ENCODE peak calls at places on chromosome 10, in five cellular contexts. B, N, J, Q and Y are unnamed samples. For H3K36me3, the result is how much of the 10 kb centered on the place peaks cover.

GRCh38 chr10:90872648-90873020 is 860 bp downstream of the RPP30 start:
- DNase-seq in Q (no peak), N (no peak), J (no peak), B (no peak), Y (no peak)

GRCh38 chr10:90947025-90947960 is 26.4 kb upstream of the ANKRD1 start:
- DNase-seq in B (no peak), Q (no peak), J (no peak), N (no peak), Y (no peak)

GRCh38 chr10:43201545-43202131 is 63.4 kb downstream of the CSGALNACT2 start:
- DNase-seq in N (no peak), J (peak), B (peak), Q (no peak), Y (peak)

GRCh38 chr10:33459597-33459996 is 125.1 kb upstream of the NRP1 start:
- DNase-seq in J (no peak), B (no peak), N (no peak), Q (no peak), Y (no peak)

GRCh38 chr10:22651276-22651980 is 63.0 kb downstream of the PIP4K2A start:
- DNase-seq in Q (no peak), B (peak), J (no peak), N (no peak), Y (no peak)

GRCh38 chr10:43294241-43294658 is 27.4 kb upstream of the RASGEF1A start:
- DNase-seq in B (no peak), N (no peak), J (no peak), Q (no peak), Y (no peak)

GRCh38 chr10:123301077-123301875 is 147.1 kb downstream of the BUB3 start:
- DNase-seq in J (peak), B (no peak), N (no peak), Q (no peak), Y (peak)

GRCh38 chr10:103540722-103541121 is 47.2 kb downstream of the NEURL1 start:
- DNase-seq in J (no peak), B (peak), Q (no peak), N (no peak), Y (no peak)

GRCh38 chr10:50576995-50577394 is 46.8 kb downstream of the SGMS1 start:
- DNase-seq in J (no peak), Q (no peak), N (no peak), B (no peak), Y (no peak)

GRCh38 chr10:3435671-3436070 is 263.1 kb upstream of the PITRM1 start:
- DNase-seq in J (no peak), B (no peak), N (no peak), Q (no peak), Y (no peak)

GRCh38 chr10:27804136-27804535 is 58.5 kb upstream of the MKX start:
- DNase-seq in J (no peak), B (no peak), Q (no peak), N (no peak), Y (no peak)

GRCh38 chr10:11823122-11823988 is at the start of gene PROSER2:
- DNase-seq in N (peak), B (peak), J (peak), Q (peak), Y (peak)

GRCh38 chr10:11822031-11822756 is 962 bp upstream of the PROSER2 start:
- DNase-seq in Q (no peak), B (no peak), N (no peak), J (no peak), Y (no peak)

GRCh38 chr10:11822809-11823121 is 391 bp upstream of the PROSER2 start:
- DNase-seq in Q (no peak), B (no peak), J (no peak), N (no peak), Y (no peak)

GRCh38 chr10:11823989-11824346 is 812 bp downstream of the PROSER2 start:
- DNase-seq in Q (no peak), J (no peak), N (no peak), B (no peak), Y (no peak)

GRCh38 chr10:11819027-11819426 is 4.1 kb upstream of the PROSER2 start:
- DNase-seq in B (no peak), N (no peak), Q (no peak), J (no peak), Y (no peak)
- TF ChIP-seq POLR2A in B (no peak), N (no peak), Q (no peak), J (no peak), Y (no peak)

DNA sequence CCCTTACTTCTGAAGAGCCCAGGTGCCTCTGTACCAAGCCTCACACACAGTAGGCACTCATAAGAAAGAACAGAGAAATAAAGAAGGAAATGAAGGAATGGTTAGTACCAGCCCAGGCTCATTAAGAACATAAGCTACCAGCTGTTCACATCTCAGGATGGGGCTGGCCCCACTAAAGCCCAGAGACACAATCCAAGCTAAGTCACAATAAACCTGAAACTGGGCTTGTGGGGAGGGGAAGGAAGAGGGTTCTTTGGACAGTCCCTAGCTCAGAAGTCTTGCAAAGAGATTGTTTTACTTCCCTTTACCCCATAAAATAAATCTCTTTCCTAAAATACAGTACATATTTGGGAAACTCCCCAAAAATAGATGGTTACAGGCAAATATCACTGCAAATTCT is 24.3 kb downstream of the FBXW4 start:
- DNase-seq in J (no peak), B (no peak), N (no peak), Q (no peak), Y (no peak)
- H3K27ac ChIP-seq in J (no peak), B (no peak), N (no peak), Q (no peak), Y (no peak)

GRCh38 chr10:119061926-119062325 is 18.7 kb downstream of the EIF3A start:
- DNase-seq in J (no peak), N (no peak), B (no peak), Q (no peak), Y (no peak)

GRCh38 chr10:119058005-119058404 is 22.6 kb downstream of the EIF3A start:
- DNase-seq in Q (no peak), N (no peak), J (no peak), B (no peak), Y (no peak)

GRCh38 chr10:119061352-119061751 is 19.3 kb downstream of the EIF3A start:
- DNase-seq in Q (no peak), B (no peak), N (no peak), J (no peak), Y (no peak)

GRCh38 chr10:119060107-119060506 is 20.5 kb downstream of the EIF3A start:
- DNase-seq in N (no peak), B (no peak), Q (no peak), J (no peak), Y (no peak)

GRCh38 chr10:119059557-119059956 is 21.1 kb downstream of the EIF3A start:
- DNase-seq in J (no peak), N (no peak), B (no peak), Q (no peak), Y (no peak)
- H3K36me3 ChIP-seq in J (under half), N (under half), B (under half), Q (under half), Y (half or more)

DNA sequence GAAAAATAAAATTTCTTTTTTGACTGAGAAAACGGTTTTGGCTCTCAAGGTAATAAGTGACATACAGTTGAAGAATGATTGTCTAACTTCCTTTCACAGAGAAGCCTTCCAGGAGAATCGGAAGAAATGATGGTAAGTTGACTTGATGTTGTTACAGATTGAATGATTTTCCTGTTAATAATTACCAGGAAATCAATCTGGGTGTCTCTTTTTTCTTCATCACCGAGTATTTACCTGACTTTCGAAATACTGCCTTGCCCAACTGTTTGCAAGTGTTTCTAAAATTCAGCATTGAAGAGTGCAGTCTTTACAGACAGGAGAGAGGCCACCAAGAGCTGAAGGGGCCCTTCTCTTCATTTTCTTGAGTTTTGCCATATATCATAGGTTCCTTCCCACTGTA is 4.0 kb downstream of the ITIH2 start:
- DNase-seq in Q (no peak), N (no peak), J (no peak), B (no peak), Y (no peak)
- TF ChIP-seq POLR2A in Q (no peak), N (no peak), J (no peak), B (no peak), Y (no peak)

DNA sequence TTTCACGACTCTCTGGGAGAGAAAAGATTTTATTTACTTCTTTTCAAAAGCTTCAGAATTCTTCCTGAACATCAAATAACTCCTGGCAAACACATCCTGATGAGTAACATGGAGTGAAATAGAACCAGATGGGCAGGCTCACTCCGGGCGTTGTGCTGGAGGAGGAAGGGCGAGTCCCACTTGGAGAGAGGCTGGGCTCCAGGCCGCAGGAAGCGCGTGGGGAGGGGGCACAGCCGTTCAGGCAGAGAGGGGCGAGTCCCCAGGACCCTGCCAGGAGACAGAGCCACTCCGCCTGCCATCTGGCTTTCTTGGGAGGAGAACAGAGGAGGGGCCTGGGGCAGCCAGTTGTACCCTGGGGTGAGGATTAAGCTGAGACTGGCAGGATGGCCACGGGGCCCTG is 265.9 kb upstream of the ZMIZ1 start:
- DNase-seq in B (no peak), Q (no peak), J (peak), N (peak), Y (peak)
- H3K27ac ChIP-seq in B (no peak), Q (no peak), J (no peak), N (peak), Y (peak)

DNA sequence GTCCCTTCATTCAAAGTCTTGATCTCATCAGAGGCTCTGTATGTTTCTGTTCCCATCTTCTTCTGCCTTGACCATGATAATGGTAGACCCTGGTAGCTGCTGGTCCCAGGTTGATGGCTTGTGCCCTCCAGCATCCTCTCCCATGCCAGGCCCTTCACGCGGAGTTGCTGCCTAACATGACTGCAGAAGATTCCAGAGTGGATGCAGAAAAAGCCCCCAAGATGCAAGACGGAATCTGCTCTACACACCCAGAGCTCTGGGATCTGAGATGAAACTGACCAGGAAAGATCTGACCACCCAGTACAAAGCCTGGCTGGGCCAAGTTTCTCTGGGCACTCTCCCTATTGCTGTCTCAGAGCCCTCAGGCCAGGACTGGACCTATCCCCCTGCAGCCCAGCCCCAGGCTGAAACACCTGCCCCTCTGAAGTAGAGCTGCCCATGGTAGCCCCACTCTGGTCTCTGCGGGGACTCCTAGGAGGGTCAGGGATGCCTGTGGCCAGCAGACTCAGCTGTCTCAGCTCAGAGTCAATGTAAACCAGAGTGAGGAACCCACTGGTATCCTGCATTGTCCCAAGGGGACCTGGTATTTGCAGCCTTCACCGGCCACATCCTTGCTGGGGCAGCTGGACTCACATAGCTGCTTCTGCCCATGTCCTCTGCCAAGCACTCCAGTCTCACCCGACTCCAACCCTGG is 9.5 kb upstream of the FRMD4A start:
- DNase-seq in B (no peak), Q (no peak), J (no peak), N (no peak), Y (no peak)
- H3K36me3 ChIP-seq in B (under half), Q (under half), J (under half), N (under half), Y (under half)

DNA sequence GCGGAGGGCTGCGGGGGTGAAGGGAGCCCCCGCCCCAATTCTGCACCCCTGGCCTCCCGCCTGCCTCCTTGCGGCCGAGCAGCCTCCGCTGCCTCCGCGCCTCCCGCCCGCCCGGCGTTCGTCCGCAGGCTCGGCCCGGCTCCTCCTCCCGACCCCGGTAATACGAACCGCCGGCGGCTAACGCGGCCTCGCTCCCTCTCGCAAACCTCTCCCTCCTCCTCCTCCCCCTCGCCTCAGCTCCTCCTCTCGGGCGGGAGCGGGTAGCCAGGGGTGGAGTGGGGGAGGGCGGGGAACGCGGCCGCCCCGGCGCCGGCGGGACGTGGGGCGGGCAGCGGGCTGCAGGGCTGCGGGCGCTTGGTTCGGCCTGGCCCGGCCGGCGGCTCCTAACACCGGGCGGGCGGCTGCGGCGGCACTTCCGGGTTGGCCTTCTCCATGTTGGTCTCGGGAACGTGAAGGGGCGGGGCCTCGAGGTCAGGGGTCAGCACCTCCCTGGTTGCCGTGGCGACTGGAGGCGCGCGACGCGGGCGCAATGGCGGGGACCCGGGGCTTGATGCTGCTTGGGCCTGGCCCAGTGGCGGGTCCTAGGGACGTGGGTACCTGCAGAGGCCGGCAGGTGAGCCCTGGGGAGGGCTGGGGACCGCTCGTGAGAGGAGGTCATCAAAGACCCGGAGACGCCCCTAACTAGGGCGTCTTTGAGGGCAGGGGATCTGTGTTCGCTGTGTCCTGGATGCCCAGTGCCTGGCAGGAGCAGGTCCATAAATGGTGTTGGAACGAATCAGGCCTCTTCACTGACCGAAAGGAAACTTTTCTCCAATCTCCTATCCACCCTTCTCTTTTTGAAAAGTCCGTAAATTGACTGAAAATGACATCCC is at the start of gene RAB11FIP2:
- DNase-seq in J (peak), B (peak), N (peak), Q (peak), Y (peak)
- TF ChIP-seq POLR2A in J (peak), B (no peak), N (peak), Q (peak), Y (peak)

GRCh38 chr10:24353319-24353718 is 144.4 kb downstream of the KIAA1217 start:
- DNase-seq in N (no peak), J (no peak), B (no peak), Q (no peak), Y (no peak)

GRCh38 chr10:24351883-24352778 is 143.2 kb downstream of the KIAA1217 start:
- DNase-seq in B (no peak), N (no peak), J (no peak), Q (no peak), Y (no peak)

GRCh38 chr10:24349379-24350110 is 140.6 kb downstream of the KIAA1217 start:
- DNase-seq in N (no peak), B (no peak), J (no peak), Q (no peak), Y (no peak)

GRCh38 chr10:24346877-24347505 is 138.1 kb downstream of the KIAA1217 start:
- DNase-seq in B (no peak), Q (no peak), J (no peak), N (no peak), Y (no peak)

DNA sequence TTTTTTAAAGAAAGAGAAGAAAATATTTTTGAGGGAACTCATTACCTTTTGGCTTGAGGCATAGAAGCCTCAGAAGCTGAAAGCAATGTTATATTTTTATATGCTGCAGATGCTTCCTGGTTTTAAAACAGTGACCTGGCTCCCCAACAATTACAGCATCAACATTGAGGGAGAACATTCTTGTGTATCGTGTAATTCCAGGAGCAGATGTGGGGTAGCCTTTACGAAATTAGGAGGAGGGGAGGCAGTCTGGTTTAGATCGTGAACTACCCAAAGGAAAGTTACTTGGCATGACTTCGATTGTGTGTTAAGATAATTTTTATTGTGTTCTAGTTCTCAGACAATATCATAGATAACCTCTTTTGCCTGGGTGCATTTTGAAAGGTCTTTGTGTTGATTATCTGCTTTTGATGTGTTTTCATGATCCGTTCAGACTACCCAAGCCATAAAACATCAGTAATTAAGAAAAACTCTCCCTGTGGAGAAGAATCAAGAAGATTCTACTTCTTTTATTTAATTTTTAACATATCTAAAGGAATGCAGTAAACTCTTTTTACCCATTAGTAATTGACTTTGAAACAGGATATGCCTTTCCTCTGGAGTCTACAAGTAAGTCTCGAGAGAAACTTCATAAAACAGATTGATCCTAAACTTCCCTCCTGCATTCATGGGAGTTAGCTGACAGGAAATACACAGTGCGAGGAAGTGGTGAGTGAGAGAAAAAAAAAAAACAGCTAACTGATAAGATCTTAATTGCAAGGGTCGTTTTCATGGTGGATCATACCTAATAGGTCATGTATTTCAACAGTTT is 141.4 kb downstream of the KIAA1217 start:
- DNase-seq in Q (no peak), J (no peak), N (no peak), B (no peak), Y (no peak)
- H3K27ac ChIP-seq in Q (no peak), J (no peak), N (peak), B (no peak), Y (no peak)

DNA sequence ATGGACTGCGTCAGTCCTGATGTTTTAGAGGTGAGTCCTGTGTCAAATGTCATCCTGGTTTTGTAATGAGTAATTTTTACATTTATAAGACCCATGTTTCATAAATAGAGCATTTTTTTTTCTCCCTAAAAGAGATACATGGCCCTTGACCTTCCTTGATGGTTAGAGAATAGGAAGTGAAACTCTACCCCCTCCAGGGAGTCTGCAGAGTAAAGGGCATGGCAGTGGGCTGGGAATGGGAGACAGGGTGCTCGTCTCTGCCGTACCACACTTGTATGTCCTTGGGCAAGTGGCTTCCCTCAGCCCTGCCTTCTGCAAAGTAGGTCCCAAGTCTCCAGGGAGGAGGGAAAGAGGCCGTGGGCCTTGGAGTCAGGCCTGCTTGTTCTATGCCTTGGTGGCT is 63.9 kb downstream of the WDFY4 start:
- DNase-seq in Q (no peak), N (no peak), B (no peak), J (no peak), Y (no peak)
- H3K36me3 ChIP-seq in Q (under half), N (under half), B (under half), J (under half), Y (under half)